ENCODE peak calls at places on chromosome 14, in ten cellular contexts. R is Caco-2, M is IMR-90, E is ovary, W is cardiac muscle cell, H is choroid plexus epithelial cell, C is activated B cell treated with CpG ODN at 0.5 μM for 24 hours, D is mammary epithelial cell, O is endodermal cell, I is HFFc6. T is an unnamed sample.

GRCh38 chr14:80872645-80873044 is 68.9 kb downstream of the CEP128 start:
- DNase-seq in R (no peak), M (peak), E (no peak), W (no peak), H (peak), C (no peak), D (no peak), O (no peak), I (no peak), T (no peak)

GRCh38 chr14:94462219-94462551 is 9.6 kb upstream of the SERPINA11 start:
- DNase-seq in R (no peak), M (no peak), E (no peak), W (no peak), H (no peak), C (no peak), D (no peak), O (peak), I (no peak), T (no peak)

GRCh38 chr14:61460853-61461611 is 139.7 kb downstream of the PRKCH start:
- DNase-seq in R (peak), M (peak), E (no peak), W (peak), H (peak), C (no peak), D (peak), O (no peak), I (no peak), T (no peak)

GRCh38 chr14:85528080-85528881 is 1.7 kb upstream of the FLRT2 start:
- DNase-seq in R (no peak), M (peak), E (peak), W (peak), H (peak), C (no peak), D (peak), O (peak), I (peak), T (no peak)

GRCh38 chr14:76862546-76863282 is 36.5 kb downstream of the LRRC74A start:
- DNase-seq in R (no peak), M (no peak), E (no peak), W (no peak), H (no peak), C (no peak), D (no peak), O (no peak), I (no peak), T (no peak)

GRCh38 chr14:61927521-61927920 is 165.3 kb downstream of the SNAPC1 start:
- DNase-seq in R (no peak), M (peak), E (no peak), W (no peak), H (peak), C (no peak), D (peak), O (peak), I (peak), T (no peak)

GRCh38 chr14:50675597-50675996 is 7.5 kb upstream of the SAV1 start:
- DNase-seq in R (peak), M (peak), E (no peak), W (no peak), H (no peak), C (no peak), D (no peak), O (no peak), I (no peak), T (no peak)

GRCh38 chr14:58131386-58131785 is 20.6 kb downstream of the ARMH4 start:
- DNase-seq in R (no peak), M (peak), E (no peak), W (no peak), H (peak), C (no peak), D (peak), O (peak), I (no peak), T (no peak)

GRCh38 chr14:98582276-98582675 is 689.7 kb downstream of the BCL11B start:
- DNase-seq in R (no peak), M (no peak), E (no peak), W (no peak), H (no peak), C (no peak), D (no peak), O (no peak), I (no peak), T (no peak)

GRCh38 chr14:72701232-72701555 is 192.7 kb downstream of the DPF3 start:
- DNase-seq in R (no peak), M (no peak), E (no peak), W (no peak), H (no peak), C (no peak), D (no peak), O (no peak), I (no peak), T (no peak)

GRCh38 chr14:31205681-31206535 is 1.7 kb downstream of the HECTD1 start:
- DNase-seq in R (no peak), M (peak), E (no peak), W (peak), H (peak), C (no peak), D (peak), O (no peak), I (peak), T (no peak)

DNA sequence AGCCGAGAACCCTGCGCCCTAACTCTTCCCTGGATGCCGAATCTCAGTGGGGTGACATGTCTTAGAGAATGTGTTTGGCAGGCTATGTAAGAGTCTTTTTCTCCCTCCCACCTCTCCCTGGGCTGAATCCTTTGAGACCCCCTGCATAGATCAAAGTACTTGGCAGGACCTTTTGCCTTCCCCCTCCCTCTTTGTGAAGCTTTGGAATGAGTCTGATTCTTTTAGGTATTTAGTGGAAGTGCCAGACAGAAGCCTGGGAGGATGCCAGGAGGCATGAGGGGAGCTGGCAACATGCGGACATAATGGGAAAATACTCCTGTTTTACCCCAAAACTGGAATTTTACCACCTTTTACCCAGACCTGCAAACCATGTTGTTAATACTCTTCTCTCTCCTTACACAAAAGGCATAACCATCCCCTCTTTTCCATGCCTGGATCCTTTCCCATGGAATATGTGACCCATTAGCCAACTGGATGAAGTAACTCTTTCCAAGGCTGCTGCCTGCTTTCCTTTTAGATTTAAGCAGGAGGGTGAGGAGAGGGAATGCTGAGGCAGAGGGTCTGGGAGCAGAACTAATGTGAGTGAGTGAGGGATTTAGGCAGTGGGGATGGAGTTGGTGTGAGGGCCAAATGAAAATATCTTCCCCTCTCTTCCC is 41.7 kb downstream of the TTLL5 start:
- DNase-seq in R (no peak), M (peak), E (no peak), W (no peak), H (peak), C (no peak), D (no peak), O (peak), I (no peak), T (no peak)
- TF ChIP-seq CTCF in R (no peak), M (no peak), E (no peak), W (no peak), H (no peak), C (no peak), D (no peak), O (no peak), I (no peak), T (no peak)

GRCh38 chr14:105282098-105282725 is 18.6 kb downstream of the BRF1 start:
- DNase-seq in R (no peak), M (no peak), E (no peak), W (no peak), H (no peak), C (no peak), D (no peak), O (peak), I (no peak), T (no peak)
- TF ChIP-seq CTCF in R (no peak), M (no peak), E (no peak), W (no peak), H (no peak), C (no peak), D (no peak), O (peak), I (no peak), T (no peak)

GRCh38 chr14:103630364-103631108 is 1.5 kb downstream of the KLC1 start:
- DNase-seq in R (no peak), M (peak), E (no peak), W (no peak), H (no peak), C (no peak), D (peak), O (no peak), I (no peak), T (no peak)
- TF ChIP-seq CTCF in R (no peak), M (no peak), E (no peak), W (no peak), H (no peak), C (no peak), D (no peak), O (no peak), I (no peak), T (no peak)

DNA sequence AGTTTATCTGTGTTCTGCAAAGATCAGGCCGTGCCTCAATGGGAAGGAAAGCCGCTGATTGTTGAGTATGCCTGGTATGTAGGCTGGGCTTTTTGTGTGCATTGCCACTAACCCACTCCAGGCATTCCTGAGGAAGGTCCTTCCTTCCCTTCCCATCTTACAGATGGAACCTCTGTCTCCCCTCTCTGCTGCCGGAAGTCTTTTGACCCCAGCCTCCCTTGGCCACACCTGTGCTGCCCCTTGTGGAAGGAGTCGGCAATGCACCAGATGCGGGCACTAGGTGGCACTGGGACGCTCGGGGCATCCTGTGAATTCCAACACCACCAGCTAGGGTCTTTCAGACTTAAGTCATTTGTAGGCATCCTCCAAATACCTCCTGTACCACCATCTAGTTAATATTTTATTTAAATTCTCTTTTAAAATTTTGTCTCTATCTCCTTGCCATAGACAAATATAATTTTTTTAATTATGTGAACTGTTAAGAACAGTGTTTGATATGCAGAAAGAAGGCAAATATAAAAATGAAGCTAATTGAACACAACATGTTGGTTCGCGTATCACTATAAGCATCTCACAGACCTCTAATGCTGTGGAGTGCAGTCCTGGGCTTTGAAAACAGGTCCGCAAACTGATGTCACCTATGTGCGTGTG is 99.6 kb downstream of the RIN3 start:
- DNase-seq in R (no peak), M (no peak), E (no peak), W (peak), H (peak), C (peak), D (no peak), O (peak), I (no peak), T (no peak)
- TF ChIP-seq CTCF in R (peak), M (peak), E (no peak), W (peak), H (peak), C (no peak), D (peak), O (peak), I (peak), T (peak)

DNA sequence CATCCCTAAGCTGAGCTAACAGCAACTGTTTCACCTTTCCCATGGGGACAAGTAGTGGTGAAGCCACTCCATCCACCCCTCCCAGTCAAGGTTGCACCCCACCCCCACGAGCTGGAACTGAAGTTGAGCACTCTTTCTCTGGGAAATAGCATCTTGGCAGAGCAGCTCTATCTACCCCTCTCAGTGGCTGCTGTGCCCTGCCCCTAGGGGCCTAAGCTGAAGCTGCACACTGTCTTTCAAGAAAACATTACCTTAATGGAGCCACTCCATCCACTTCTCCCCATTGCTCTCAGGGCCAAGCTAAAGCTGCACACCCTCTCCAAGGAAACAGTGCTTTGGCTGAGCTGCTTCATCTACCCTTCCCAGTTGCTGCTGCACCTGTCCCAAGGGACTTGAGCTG is 170.6 kb upstream of the CCDC196 start:
- DNase-seq in R (no peak), M (no peak), E (no peak), W (no peak), H (no peak), C (no peak), D (no peak), O (peak), I (no peak), T (no peak)
- TF ChIP-seq CTCF in R (peak), M (no peak), E (no peak), W (no peak), H (no peak), C (no peak), D (no peak), O (peak), I (no peak), T (no peak)

GRCh38 chr14:44369401-44370123 is 137.5 kb downstream of the FSCB start:
- DNase-seq in R (no peak), M (no peak), E (no peak), W (peak), H (no peak), C (no peak), D (peak), O (no peak), I (no peak), T (no peak)
- TF ChIP-seq CTCF in R (peak), M (no peak), E (no peak), W (no peak), H (no peak), C (no peak), D (peak), O (peak), I (no peak), T (no peak)

DNA sequence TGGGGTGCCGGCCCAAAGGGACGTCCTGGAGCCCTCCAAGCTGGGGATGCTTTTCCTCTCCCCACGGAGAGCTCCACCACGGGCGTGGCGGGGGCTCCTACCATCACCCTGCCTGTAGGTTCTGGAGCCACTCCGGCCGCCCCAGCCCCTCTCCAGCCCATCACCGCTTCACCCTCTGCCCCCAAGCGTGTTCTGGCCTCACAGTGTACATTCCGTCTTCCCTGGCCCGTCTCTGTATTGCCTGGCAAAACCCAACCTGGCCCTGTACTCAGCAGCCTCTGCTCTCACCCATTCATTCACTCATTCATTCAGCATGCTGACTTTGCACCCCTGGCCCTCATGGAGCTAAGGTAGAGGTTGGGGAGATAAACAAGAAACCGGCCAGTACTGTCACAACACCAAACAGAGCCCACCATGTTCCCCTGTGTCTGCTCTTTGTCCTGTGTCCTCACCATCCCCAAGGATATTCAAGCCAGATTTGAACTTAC is 20.3 kb downstream of the SLC25A29 start:
- DNase-seq in R (no peak), M (no peak), E (no peak), W (no peak), H (no peak), C (no peak), D (no peak), O (no peak), I (no peak), T (no peak)
- TF ChIP-seq CTCF in R (no peak), M (no peak), E (no peak), W (no peak), H (no peak), C (no peak), D (no peak), O (no peak), I (peak), T (peak)

GRCh38 chr14:97248973-97249372 is 451.8 kb downstream of the VRK1 start:
- DNase-seq in R (no peak), M (no peak), E (no peak), W (no peak), H (no peak), C (no peak), D (no peak), O (no peak), I (no peak), T (no peak)

GRCh38 chr14:97253756-97254155 is 456.6 kb downstream of the VRK1 start:
- DNase-seq in R (no peak), M (no peak), E (no peak), W (no peak), H (no peak), C (no peak), D (no peak), O (no peak), I (no peak), T (no peak)

GRCh38 chr14:97250925-97251324 is 453.7 kb downstream of the VRK1 start:
- DNase-seq in R (no peak), M (no peak), E (no peak), W (no peak), H (no peak), C (no peak), D (no peak), O (no peak), I (no peak), T (no peak)

GRCh38 chr14:97246648-97247047 is 449.5 kb downstream of the VRK1 start:
- DNase-seq in R (no peak), M (no peak), E (no peak), W (no peak), H (no peak), C (no peak), D (no peak), O (no peak), I (no peak), T (no peak)

DNA sequence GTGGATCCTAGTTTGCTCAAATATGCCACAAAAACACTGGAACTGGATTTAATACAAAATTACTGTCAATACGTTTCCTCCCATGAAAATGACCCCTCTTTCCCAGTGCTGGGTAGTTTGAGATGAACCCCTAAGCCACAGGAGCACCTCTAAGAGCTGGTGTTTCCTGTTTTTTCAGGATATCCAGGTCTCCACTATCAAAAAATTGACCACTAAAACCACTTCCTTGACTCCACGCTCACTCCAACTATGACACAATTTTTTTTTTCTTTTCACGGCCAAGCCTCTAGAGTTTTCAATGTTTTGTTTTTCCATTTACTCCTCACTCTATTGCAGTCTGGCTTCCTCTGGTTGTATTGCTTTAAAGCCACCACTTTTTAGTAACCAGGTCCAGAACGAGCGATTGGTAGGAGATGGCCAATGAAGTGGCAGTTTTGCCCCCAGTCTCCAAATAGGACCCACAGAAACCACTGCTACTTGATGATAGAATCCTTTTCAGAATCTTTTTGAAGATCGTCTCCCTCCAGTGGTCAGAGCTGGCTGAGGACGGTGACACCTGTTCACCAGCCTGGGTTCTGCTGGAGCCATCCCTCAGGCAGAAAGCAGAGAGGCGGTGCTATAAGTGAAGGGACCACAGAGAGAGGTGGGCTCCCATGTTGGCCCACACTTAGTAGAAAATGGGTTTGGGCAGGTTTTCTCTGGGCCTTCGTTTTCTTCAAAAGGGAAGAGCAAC is 454.4 kb downstream of the VRK1 start:
- DNase-seq in R (no peak), M (no peak), E (no peak), W (no peak), H (no peak), C (no peak), D (no peak), O (peak), I (no peak), T (no peak)
- TF ChIP-seq CTCF in R (no peak), M (no peak), E (no peak), W (no peak), H (no peak), C (no peak), D (no peak), O (peak), I (no peak), T (no peak)

DNA sequence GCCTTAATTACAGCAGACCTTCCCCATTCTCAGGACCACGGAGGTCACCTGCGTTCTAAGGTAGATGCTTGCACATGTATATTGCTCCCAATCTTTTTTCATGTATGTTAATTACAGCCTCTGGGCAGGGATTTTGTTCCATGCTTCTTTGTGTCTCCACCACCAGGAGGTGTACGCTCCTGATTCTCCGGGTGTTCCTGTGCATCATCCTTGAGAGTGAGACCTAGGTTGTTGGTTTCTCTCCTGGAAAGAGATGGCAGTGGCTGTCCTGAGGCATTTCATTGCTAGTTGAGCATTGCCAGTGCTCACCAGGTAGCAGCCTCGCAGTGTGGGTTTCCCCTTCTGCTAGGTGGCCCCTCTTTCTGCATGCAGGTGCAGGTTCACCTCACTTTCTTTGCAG is 52.8 kb downstream of the KCNK13 start:
- DNase-seq in R (peak), M (no peak), E (no peak), W (peak), H (no peak), C (no peak), D (no peak), O (no peak), I (no peak), T (no peak)
- TF ChIP-seq CTCF in R (peak), M (no peak), E (no peak), W (peak), H (peak), C (no peak), D (no peak), O (peak), I (peak), T (peak)

GRCh38 chr14:67459336-67459735 is 29.2 kb downstream of the TMEM229B start:
- DNase-seq in R (no peak), M (no peak), E (no peak), W (no peak), H (no peak), C (no peak), D (no peak), O (no peak), I (no peak), T (no peak)
- TF ChIP-seq CTCF in R (no peak), M (no peak), E (no peak), W (no peak), H (no peak), C (no peak), D (no peak), O (no peak), I (no peak), T (no peak)

T was measured in type B pancreatic cell.